ENCODE peak calls at places on chromosomes 16 and 17, in six cellular contexts. L is body of pancreas, D is tibial nerve, Y is IMR-90, B is stomach, S is right cardiac atrium. E is an unnamed sample.
A peak's percentile ranks its signal among the peaks of the same experiment; 100 is the strongest.

GRCh38 chr17:19281161-19281560 is 44.0 kb downstream of the EPN2 start:
- DNase-seq in L (no peak), S (no peak), D (no peak), Y (no peak), B (no peak), E (peak; percentile 27)

GRCh38 chr17:80428363-80428762 is 13.4 kb downstream of the ENDOV start:
- DNase-seq in B (no peak), L (no peak), Y (no peak), D (no peak), S (no peak), E (no peak)

GRCh38 chr17:4591529-4591928 is 7.2 kb downstream of the SMTNL2 start:
- DNase-seq in L (no peak), Y (peak; percentile 53), D (no peak), B (no peak), S (no peak), E (peak; percentile 53)

GRCh38 chr17:65531508-65532431 is 29.7 kb downstream of the AXIN2 start:
- DNase-seq in L (peak; percentile 16), B (peak; percentile 44), D (no peak), Y (peak; percentile 67), S (peak; percentile 76), E (no peak)

GRCh38 chr17:63702616-63703015 is 2.7 kb upstream of the LIMD2 start:
- DNase-seq in B (no peak), S (no peak), L (no peak), D (no peak), Y (no peak), E (no peak)

GRCh38 chr16:88773812-88774291 is 11.2 kb downstream of the PIEZO1 start:
- DNase-seq in D (no peak), B (peak; percentile 46), Y (peak; percentile 93), L (no peak), S (peak; percentile 91), E (peak; percentile 88)

GRCh38 chr16:76583466-76583865 is 306.3 kb downstream of the CNTNAP4 start:
- DNase-seq in Y (no peak), S (peak; percentile 12), B (no peak), L (peak; percentile 16), D (no peak), E (peak; percentile 49)

GRCh38 chr16:76749780-76750375 is 441.1 kb upstream of the MON1B start:
- DNase-seq in S (no peak), Y (no peak), L (no peak), B (no peak), D (no peak), E (no peak)

GRCh38 chr16:31502981-31503380 is 5.2 kb downstream of the RUSF1 start:
- DNase-seq in S (no peak), D (no peak), L (no peak), Y (peak; percentile 43), B (no peak), E (no peak)

GRCh38 chr16:11719171-11719570 is 23.5 kb downstream of the TXNDC11 start:
- DNase-seq in Y (no peak), S (no peak), D (no peak), B (no peak), L (no peak), E (no peak)

GRCh38 chr17:9401434-9401833 is 174.2 kb downstream of the STX8 start:
- DNase-seq in L (no peak), D (no peak), Y (peak; percentile 78), S (no peak), B (no peak), E (no peak)

GRCh38 chr17:63537001-63537400 is 13.3 kb upstream of the DCAF7 start:
- DNase-seq in D (no peak), S (no peak), B (no peak), L (no peak), Y (no peak), E (no peak)

GRCh38 chr16:17023606-17024005 is 447.2 kb downstream of the XYLT1 start:
- DNase-seq in S (no peak), D (no peak), Y (no peak), B (no peak), L (no peak), E (no peak)

GRCh38 chr17:78174332-78174869 is 6.0 kb downstream of the SYNGR2 start:
- DNase-seq in D (no peak), S (peak; percentile 81), B (peak; percentile 96), L (peak; percentile 96), Y (no peak), E (no peak)

GRCh38 chr17:1607971-1608320 is 20.7 kb downstream of the SLC43A2 start:
- DNase-seq in D (no peak), B (no peak), S (no peak), Y (no peak), L (no peak), E (no peak)

GRCh38 chr17:78127888-78128615 is 503 bp downstream of the TMC6 start:
- DNase-seq in L (peak; percentile 35), S (peak; percentile 46), Y (no peak), B (peak; percentile 48), D (no peak), E (no peak)

GRCh38 chr16:9061358-9061813 is 30.1 kb upstream of the HAPSTR1 start:
- DNase-seq in B (no peak), S (peak; percentile 38), Y (peak; percentile 82), L (no peak), D (no peak), E (peak; percentile 76)

GRCh38 chr17:11986939-11987329 is 10.3 kb downstream of the ZNF18 start:
- DNase-seq in D (no peak), S (no peak), L (no peak), Y (peak; percentile 60), B (no peak), E (no peak)

GRCh38 chr17:19295478-19296200 is 58.5 kb downstream of the EPN2 start:
- DNase-seq in L (no peak), B (no peak), S (no peak), Y (no peak), D (no peak), E (no peak)

GRCh38 chr17:77880702-77881450 is 77.6 kb upstream of the TNRC6C start:
- DNase-seq in D (no peak), B (no peak), S (peak; percentile 56), Y (no peak), L (no peak), E (no peak)

GRCh38 chr17:77365584-77366186 is 224.9 kb downstream of the SEC14L1 start:
- DNase-seq in B (peak; percentile 79), L (peak; percentile 58), S (peak; percentile 76), Y (peak; percentile 93), D (no peak), E (peak; percentile 83)

GRCh38 chr17:14340968-14341412 is 40.1 kb downstream of the HS3ST3B1 start:
- DNase-seq in Y (no peak), B (no peak), D (no peak), S (no peak), L (no peak), E (no peak)

GRCh38 chr16:67632415-67633172 is 12.3 kb upstream of the CARMIL2 start:
- DNase-seq in D (no peak), S (peak; percentile 52), B (no peak), L (no peak), Y (peak; percentile 79), E (no peak)

GRCh38 chr17:35621768-35622167 is 34.6 kb downstream of the AP2B1 start:
- DNase-seq in S (no peak), Y (no peak), B (no peak), D (no peak), L (no peak), E (no peak)

GRCh38 chr16:85465328-85466307 is 147.5 kb upstream of the GSE1 start:
- DNase-seq in L (no peak), Y (peak; percentile 76), D (no peak), B (no peak), S (peak; percentile 70), E (peak; percentile 73)

GRCh38 chr16:75789237-75789636 is 62.9 kb upstream of the CPHXL start:
- DNase-seq in S (no peak), Y (peak; percentile 46), D (no peak), L (no peak), B (no peak), E (no peak)

GRCh38 chr16:11484691-11485258 is 101.9 kb downstream of the LITAF start:
- DNase-seq in B (no peak), L (no peak), D (no peak), S (no peak), Y (peak; percentile 73), E (peak; percentile 85)

GRCh38 chr17:74567397-74567796 is at the start of gene CD300H:
- DNase-seq in D (no peak), Y (no peak), S (no peak), B (no peak), L (no peak), E (peak; percentile 64)

GRCh38 chr17:74568116-74568873 is 986 bp upstream of the CD300H start:
- DNase-seq in B (no peak), D (no peak), L (no peak), Y (no peak), S (no peak), E (no peak)

GRCh38 chr17:74566132-74566753 is 1.1 kb downstream of the CD300H start:
- DNase-seq in L (peak; percentile 18), D (no peak), Y (no peak), S (peak; percentile 38), B (peak; percentile 28), E (peak; percentile 57)

GRCh38 chr17:74569392-74570003 is 2.2 kb upstream of the CD300H start:
- DNase-seq in Y (peak; percentile 58), D (no peak), L (peak; percentile 15), S (peak; percentile 79), B (peak; percentile 35), E (peak; percentile 99)

GRCh38 chr17:74569001-74569391 is 1.7 kb upstream of the CD300H start:
- DNase-seq in Y (no peak), S (no peak), L (no peak), D (no peak), B (no peak), E (no peak)
- H3K4me3 ChIP-seq in Y (no peak overlapping the region), S (no peak overlapping the region), L (no peak overlapping the region), D (no peak overlapping the region), B (no peak overlapping the region), E (no peak overlapping the region)

GRCh38 chr16:35564889-35565288 is 2105.5 kb downstream of the TP53TG3F start:
- DNase-seq in D (no peak), B (no peak), Y (no peak), L (no peak), S (no peak), E (no peak)

GRCh38 chr16:35562471-35562870 is 2103.1 kb downstream of the TP53TG3F start:
- DNase-seq in Y (no peak), D (no peak), S (no peak), L (no peak), B (no peak), E (no peak)

GRCh38 chr16:35561346-35561745 is 2101.9 kb downstream of the TP53TG3F start:
- DNase-seq in S (no peak), D (no peak), B (no peak), Y (no peak), L (no peak), E (no peak)

GRCh38 chr16:35564148-35564547 is 2104.7 kb downstream of the TP53TG3F start:
- DNase-seq in L (no peak), Y (no peak), B (no peak), D (no peak), S (no peak), E (no peak)

GRCh38 chr16:35562919-35563318 is 2103.5 kb downstream of the TP53TG3F start:
- DNase-seq in L (no peak), B (no peak), Y (no peak), D (no peak), S (no peak), E (no peak)
- H3K9me3 ChIP-seq in L (no peaks in the 10 kb centered on the region), B (peaks cover 25% of the 10 kb centered on the region), Y (peaks cover 12% of the 10 kb centered on the region), D (peaks cover 7% of the 10 kb centered on the region), S (no peaks in the 10 kb centered on the region), E (no peaks in the 10 kb centered on the region)

GRCh38 chr16:3017262-3017805 is 649 bp downstream of the CLDN6 start:
- DNase-seq in D (no peak), S (no peak), L (no peak), B (no peak), Y (no peak), E (no peak)
- H3K4me3 ChIP-seq in D (no peak overlapping the region), S (no peak overlapping the region), L (no peak overlapping the region), B (no peak overlapping the region), Y (no peak overlapping the region), E (no peak overlapping the region)

GRCh38 chr16:20507280-20507679 is 56.0 kb downstream of the ACSM2A start:
- DNase-seq in D (no peak), B (no peak), L (no peak), S (no peak), Y (no peak), E (no peak)
- H3K9me3 ChIP-seq in D (peaks cover 32% of the 10 kb centered on the region), B (peaks cover 18% of the 10 kb centered on the region), L (no peaks in the 10 kb centered on the region), S (no peaks in the 10 kb centered on the region), Y (peaks cover 15% of the 10 kb centered on the region), E (peaks cover 2% of the 10 kb centered on the region)

E was measured in MG63.